ENCODE peak calls at places on chromosomes 13 and 19, in nine cellular contexts. One of them, this sample, is unnamed.
A peak's percentile ranks its signal among the peaks of the same experiment; 100 is the strongest.

GRCh38 chr13:32838985-32839384 is 177.2 kb upstream of the KL start:
- DNase-seq in T-helper 9 cell: no peak
- DNase-seq in NCI-H1930: no peak
- DNase-seq in A172: no peak
- DNase-seq in AG09319: no peak
- DNase-seq in activated CD4-positive, alpha-beta T cell treated with anti-CD3 and anti-CD28 coated beads for 48 hours: no peak
- DNase-seq in HS-5: no peak
- DNase-seq in left ventricle myocardium inferior: no peak
- DNase-seq in left cardiac atrium: no peak
- DNase-seq in this sample: no peak

GRCh38 chr19:12946092-12946845 is 607 bp downstream of the RAD23A start:
- DNase-seq in T-helper 9 cell: peak; percentile 29
- DNase-seq in NCI-H1930: peak; percentile 15
- DNase-seq in A172: peak; percentile 63
- DNase-seq in AG09319: peak; percentile 52
- DNase-seq in activated CD4-positive, alpha-beta T cell treated with anti-CD3 and anti-CD28 coated beads for 48 hours: peak; percentile 73
- DNase-seq in HS-5: no peak
- DNase-seq in left ventricle myocardium inferior: peak; percentile 62
- DNase-seq in left cardiac atrium: peak; percentile 82
- DNase-seq in this sample: peak; percentile 28

GRCh38 chr13:80048030-80048429 is 292.9 kb downstream of the SPRY2 start:
- DNase-seq in T-helper 9 cell: no peak
- DNase-seq in NCI-H1930: no peak
- DNase-seq in A172: no peak
- DNase-seq in AG09319: no peak
- DNase-seq in activated CD4-positive, alpha-beta T cell treated with anti-CD3 and anti-CD28 coated beads for 48 hours: no peak
- DNase-seq in HS-5: no peak
- DNase-seq in left ventricle myocardium inferior: no peak
- DNase-seq in left cardiac atrium: no peak
- DNase-seq in this sample: no peak

GRCh38 chr13:106567421-106568224 is at the start of gene ARGLU1:
- DNase-seq in T-helper 9 cell: peak; percentile 95
- DNase-seq in NCI-H1930: peak; percentile 90
- DNase-seq in A172: peak; percentile 78
- DNase-seq in AG09319: peak; percentile 64
- DNase-seq in activated CD4-positive, alpha-beta T cell treated with anti-CD3 and anti-CD28 coated beads for 48 hours: peak; percentile 96
- DNase-seq in HS-5: peak; percentile 41
- DNase-seq in left ventricle myocardium inferior: peak; percentile 94
- DNase-seq in left cardiac atrium: peak; percentile 96
- DNase-seq in this sample: peak; percentile 95

GRCh38 chr19:10685210-10685609 is 16.0 kb upstream of the QTRT1 start:
- DNase-seq in T-helper 9 cell: no peak
- DNase-seq in NCI-H1930: no peak
- DNase-seq in A172: no peak
- DNase-seq in AG09319: no peak
- DNase-seq in activated CD4-positive, alpha-beta T cell treated with anti-CD3 and anti-CD28 coated beads for 48 hours: no peak
- DNase-seq in HS-5: no peak
- DNase-seq in left ventricle myocardium inferior: no peak
- DNase-seq in left cardiac atrium: no peak
- DNase-seq in this sample: no peak

GRCh38 chr19:19213822-19214558 is 2.2 kb downstream of the NCAN start:
- DNase-seq in T-helper 9 cell: no peak
- DNase-seq in NCI-H1930: no peak
- DNase-seq in A172: no peak
- DNase-seq in AG09319: no peak
- DNase-seq in activated CD4-positive, alpha-beta T cell treated with anti-CD3 and anti-CD28 coated beads for 48 hours: no peak
- DNase-seq in HS-5: no peak
- DNase-seq in left ventricle myocardium inferior: no peak
- DNase-seq in left cardiac atrium: no peak
- DNase-seq in this sample: no peak

GRCh38 chr13:102580552-102581169 is 16.1 kb upstream of the TPP2 start:
- DNase-seq in T-helper 9 cell: peak; percentile 6
- DNase-seq in NCI-H1930: peak; percentile 13
- DNase-seq in A172: peak; percentile 62
- DNase-seq in AG09319: no peak
- DNase-seq in activated CD4-positive, alpha-beta T cell treated with anti-CD3 and anti-CD28 coated beads for 48 hours: no peak
- DNase-seq in HS-5: no peak
- DNase-seq in left ventricle myocardium inferior: no peak
- DNase-seq in left cardiac atrium: no peak
- DNase-seq in this sample: peak; percentile 34

GRCh38 chr19:38544569-38545315 is 73.0 kb downstream of the MAP4K1 start:
- DNase-seq in T-helper 9 cell: no peak
- DNase-seq in NCI-H1930: no peak
- DNase-seq in A172: peak; percentile 33
- DNase-seq in AG09319: peak; percentile 22
- DNase-seq in activated CD4-positive, alpha-beta T cell treated with anti-CD3 and anti-CD28 coated beads for 48 hours: no peak
- DNase-seq in HS-5: peak; percentile 5
- DNase-seq in left ventricle myocardium inferior: no peak
- DNase-seq in left cardiac atrium: no peak
- DNase-seq in this sample: no peak

GRCh38 chr13:25118371-25118770 is 22.4 kb downstream of the PABPC3 start:
- DNase-seq in T-helper 9 cell: no peak
- DNase-seq in NCI-H1930: no peak
- DNase-seq in A172: no peak
- DNase-seq in AG09319: no peak
- DNase-seq in activated CD4-positive, alpha-beta T cell treated with anti-CD3 and anti-CD28 coated beads for 48 hours: no peak
- DNase-seq in HS-5: no peak
- DNase-seq in left ventricle myocardium inferior: no peak
- DNase-seq in left cardiac atrium: no peak
- DNase-seq in this sample: no peak

GRCh38 chr19:52444506-52444905 is 8.8 kb upstream of the ZNF578 start:
- DNase-seq in T-helper 9 cell: no peak
- DNase-seq in NCI-H1930: no peak
- DNase-seq in A172: no peak
- DNase-seq in AG09319: no peak
- DNase-seq in activated CD4-positive, alpha-beta T cell treated with anti-CD3 and anti-CD28 coated beads for 48 hours: no peak
- DNase-seq in HS-5: no peak
- DNase-seq in left ventricle myocardium inferior: no peak
- DNase-seq in left cardiac atrium: no peak
- DNase-seq in this sample: no peak

GRCh38 chr19:31616031-31616430 is 266.8 kb upstream of the TSHZ3 start:
- DNase-seq in T-helper 9 cell: no peak
- DNase-seq in NCI-H1930: no peak
- DNase-seq in A172: peak; percentile 44
- DNase-seq in AG09319: no peak
- DNase-seq in activated CD4-positive, alpha-beta T cell treated with anti-CD3 and anti-CD28 coated beads for 48 hours: no peak
- DNase-seq in HS-5: no peak
- DNase-seq in left ventricle myocardium inferior: no peak
- DNase-seq in left cardiac atrium: no peak
- DNase-seq in this sample: no peak

GRCh38 chr19:47445937-47446402 is 25.7 kb downstream of the SLC8A2 start:
- DNase-seq in T-helper 9 cell: peak; percentile 51
- DNase-seq in NCI-H1930: peak; percentile 52
- DNase-seq in A172: no peak
- DNase-seq in AG09319: no peak
- DNase-seq in activated CD4-positive, alpha-beta T cell treated with anti-CD3 and anti-CD28 coated beads for 48 hours: peak; percentile 52
- DNase-seq in HS-5: no peak
- DNase-seq in left ventricle myocardium inferior: no peak
- DNase-seq in left cardiac atrium: peak; percentile 54
- DNase-seq in this sample: peak; percentile 58

GRCh38 chr19:58516964-58517833 is 2.4 kb downstream of the ZBTB45 start:
- DNase-seq in T-helper 9 cell: no peak
- DNase-seq in NCI-H1930: peak; percentile 61
- DNase-seq in A172: no peak
- DNase-seq in AG09319: no peak
- DNase-seq in activated CD4-positive, alpha-beta T cell treated with anti-CD3 and anti-CD28 coated beads for 48 hours: no peak
- DNase-seq in HS-5: no peak
- DNase-seq in left ventricle myocardium inferior: no peak
- DNase-seq in left cardiac atrium: no peak
- DNase-seq in this sample: no peak

GRCh38 chr19:4988770-4989251 is 19.9 kb downstream of the KDM4B start:
- DNase-seq in T-helper 9 cell: no peak
- DNase-seq in NCI-H1930: no peak
- DNase-seq in A172: peak; percentile 79
- DNase-seq in AG09319: no peak
- DNase-seq in activated CD4-positive, alpha-beta T cell treated with anti-CD3 and anti-CD28 coated beads for 48 hours: no peak
- DNase-seq in HS-5: no peak
- DNase-seq in left ventricle myocardium inferior: peak; percentile 54
- DNase-seq in left cardiac atrium: peak; percentile 83
- DNase-seq in this sample: no peak

GRCh38 chr19:47036233-47036651 is 12.2 kb downstream of the TMEM160 start:
- DNase-seq in T-helper 9 cell: no peak
- DNase-seq in NCI-H1930: no peak
- DNase-seq in A172: no peak
- DNase-seq in AG09319: no peak
- DNase-seq in activated CD4-positive, alpha-beta T cell treated with anti-CD3 and anti-CD28 coated beads for 48 hours: no peak
- DNase-seq in HS-5: no peak
- DNase-seq in left ventricle myocardium inferior: no peak
- DNase-seq in left cardiac atrium: no peak
- DNase-seq in this sample: no peak

GRCh38 chr13:94433055-94433947 is 46.2 kb downstream of the DCT start:
- DNase-seq in T-helper 9 cell: no peak
- DNase-seq in NCI-H1930: no peak
- DNase-seq in A172: no peak
- DNase-seq in AG09319: no peak
- DNase-seq in activated CD4-positive, alpha-beta T cell treated with anti-CD3 and anti-CD28 coated beads for 48 hours: peak; percentile 58
- DNase-seq in HS-5: no peak
- DNase-seq in left ventricle myocardium inferior: no peak
- DNase-seq in left cardiac atrium: peak; percentile 22
- DNase-seq in this sample: no peak

GRCh38 chr13:53473397-53473796 is 444.8 kb downstream of the OLFM4 start:
- DNase-seq in T-helper 9 cell: no peak
- DNase-seq in NCI-H1930: no peak
- DNase-seq in A172: no peak
- DNase-seq in AG09319: no peak
- DNase-seq in activated CD4-positive, alpha-beta T cell treated with anti-CD3 and anti-CD28 coated beads for 48 hours: no peak
- DNase-seq in HS-5: no peak
- DNase-seq in left ventricle myocardium inferior: no peak
- DNase-seq in left cardiac atrium: no peak
- DNase-seq in this sample: no peak

GRCh38 chr19:45498411-45499195 is at the start of gene PPM1N:
- DNase-seq in T-helper 9 cell: peak; percentile 43
- DNase-seq in NCI-H1930: peak; percentile 68
- DNase-seq in A172: no peak
- DNase-seq in AG09319: no peak
- DNase-seq in activated CD4-positive, alpha-beta T cell treated with anti-CD3 and anti-CD28 coated beads for 48 hours: peak; percentile 74
- DNase-seq in HS-5: no peak
- DNase-seq in left ventricle myocardium inferior: no peak
- DNase-seq in left cardiac atrium: no peak
- DNase-seq in this sample: peak; percentile 49

GRCh38 chr13:24618219-24618955 is 61.8 kb upstream of the ATP12A start:
- DNase-seq in T-helper 9 cell: peak; percentile 29
- DNase-seq in NCI-H1930: no peak
- DNase-seq in A172: no peak
- DNase-seq in AG09319: no peak
- DNase-seq in activated CD4-positive, alpha-beta T cell treated with anti-CD3 and anti-CD28 coated beads for 48 hours: peak; percentile 75
- DNase-seq in HS-5: no peak
- DNase-seq in left ventricle myocardium inferior: no peak
- DNase-seq in left cardiac atrium: no peak
- DNase-seq in this sample: peak; percentile 51

GRCh38 chr19:16876904-16877361 is 11.9 kb upstream of the F2RL3 start:
- DNase-seq in T-helper 9 cell: no peak
- DNase-seq in NCI-H1930: no peak
- DNase-seq in A172: peak; percentile 90
- DNase-seq in AG09319: no peak
- DNase-seq in activated CD4-positive, alpha-beta T cell treated with anti-CD3 and anti-CD28 coated beads for 48 hours: no peak
- DNase-seq in HS-5: no peak
- DNase-seq in left ventricle myocardium inferior: no peak
- DNase-seq in left cardiac atrium: no peak
- DNase-seq in this sample: no peak

GRCh38 chr19:47210689-47211316 is 20.2 kb downstream of the BBC3 start:
- DNase-seq in T-helper 9 cell: peak; percentile 79
- DNase-seq in NCI-H1930: peak; percentile 31
- DNase-seq in A172: peak; percentile 59
- DNase-seq in AG09319: peak; percentile 62
- DNase-seq in activated CD4-positive, alpha-beta T cell treated with anti-CD3 and anti-CD28 coated beads for 48 hours: peak; percentile 86
- DNase-seq in HS-5: no peak
- DNase-seq in left ventricle myocardium inferior: peak; percentile 65
- DNase-seq in left cardiac atrium: peak; percentile 76
- DNase-seq in this sample: peak; percentile 75